ENCODE peak calls at places on chromosomes 11 and 22, in six cellular contexts. N is breast epithelium, A is mesenchymal stem cell, G is stomach, F is transverse colon, R is SK-N-SH. W is an unnamed sample.

GRCh38 chr11:79371152-79371551 is 69.7 kb downstream of the TENM4 start:
- DNase-seq in N (no peak), A (no peak), G (no peak), F (no peak), R (no peak), W (peak)

GRCh38 chr11:64489831-64490441 is 101.1 kb upstream of the SLC22A12 start:
- DNase-seq in N (peak), A (peak), G (peak), F (peak), R (peak), W (no peak)

GRCh38 chr11:2860636-2861035 is 24.9 kb downstream of the CDKN1C start:
- DNase-seq in N (no peak), A (peak), G (peak), F (peak), R (no peak), W (no peak)

GRCh38 chr11:111372538-111372937 is 6.5 kb downstream of the POU2AF1 start:
- DNase-seq in N (no peak), A (no peak), G (no peak), F (no peak), R (no peak), W (no peak)

GRCh38 chr11:114163231-114163631 is 103.7 kb downstream of the ZBTB16 start:
- DNase-seq in N (no peak), A (no peak), G (peak), F (no peak), R (no peak), W (peak)

GRCh38 chr11:45931739-45932138 is 9.3 kb downstream of the LARGE2 start:
- DNase-seq in N (no peak), A (no peak), G (no peak), F (no peak), R (no peak), W (no peak)

GRCh38 chr22:47622541-47622940 is 860.1 kb downstream of the TBC1D22A start:
- DNase-seq in N (no peak), A (no peak), G (peak), F (no peak), R (no peak), W (no peak)

GRCh38 chr11:96607890-96608558 is 218.2 kb downstream of the JRKL start:
- DNase-seq in N (no peak), A (no peak), G (no peak), F (no peak), R (no peak), W (no peak)

GRCh38 chr11:64745219-64745522 is 1.2 kb upstream of the RASGRP2 start:
- DNase-seq in N (peak), A (no peak), G (peak), F (peak), R (peak), W (no peak)

GRCh38 chr22:49565516-49565855 is 262.2 kb downstream of the BRD1 start:
- DNase-seq in N (no peak), A (no peak), G (no peak), F (no peak), R (no peak), W (no peak)

GRCh38 chr22:48391820-48392219 is 1435.9 kb downstream of the BRD1 start:
- DNase-seq in N (no peak), A (no peak), G (no peak), F (no peak), R (no peak), W (no peak)

GRCh38 chr11:113411536-113411935 is 24.0 kb downstream of the ANKK1 start:
- DNase-seq in N (no peak), A (no peak), G (no peak), F (no peak), R (no peak), W (no peak)

GRCh38 chr11:125489166-125489565 is 6.9 kb downstream of the FEZ1 start:
- DNase-seq in N (no peak), A (no peak), G (no peak), F (no peak), R (no peak), W (no peak)

GRCh38 chr11:2533642-2534115 is 88.9 kb downstream of the KCNQ1 start:
- DNase-seq in N (peak), A (peak), G (peak), F (peak), R (no peak), W (peak)

GRCh38 chr11:68008381-68009337 is 1.5 kb upstream of the ALDH3B1 start:
- DNase-seq in N (no peak), A (no peak), G (peak), F (peak), R (peak), W (no peak)

GRCh38 chr11:4044971-4045646 is 49.5 kb upstream of the RRM1 start:
- DNase-seq in N (peak), A (no peak), G (no peak), F (no peak), R (no peak), W (peak)

GRCh38 chr22:17880468-17880867 is 106.2 kb upstream of the BID start:
- DNase-seq in N (no peak), A (no peak), G (no peak), F (no peak), R (no peak), W (no peak)

GRCh38 chr11:124873980-124874379 is 8.7 kb downstream of the ROBO3 start:
- DNase-seq in N (no peak), A (no peak), G (no peak), F (no peak), R (no peak), W (no peak)

GRCh38 chr11:2975594-2975993 is 16.5 kb downstream of the NAP1L4 start:
- DNase-seq in N (no peak), A (peak), G (peak), F (no peak), R (peak), W (no peak)

GRCh38 chr11:131614514-131615085 is 244.2 kb downstream of the NTM start:
- DNase-seq in N (no peak), A (no peak), G (no peak), F (no peak), R (no peak), W (no peak)

GRCh38 chr11:123069878-123070821 is 8.2 kb upstream of the HSPA8 start:
- DNase-seq in N (no peak), A (no peak), G (no peak), F (no peak), R (no peak), W (no peak)

GRCh38 chr11:74139151-74139918 is 31.5 kb downstream of the C2CD3 start:
- DNase-seq in N (no peak), A (peak), G (no peak), F (no peak), R (peak), W (no peak)

GRCh38 chr11:112280268-112281126 is 19.8 kb upstream of the PLET1 start:
- DNase-seq in N (peak), A (peak), G (peak), F (peak), R (peak), W (peak)

GRCh38 chr11:48047616-48048015 is 67.3 kb downstream of the PTPRJ start:
- DNase-seq in N (no peak), A (peak), G (no peak), F (no peak), R (no peak), W (no peak)

GRCh38 chr22:37627545-37627944 is 11.9 kb upstream of the SH3BP1 start:
- DNase-seq in N (no peak), A (no peak), G (no peak), F (peak), R (no peak), W (no peak)

GRCh38 chr11:70934999-70935768 is 317.2 kb downstream of the SHANK2 start:
- DNase-seq in N (no peak), A (no peak), G (no peak), F (no peak), R (no peak), W (no peak)

GRCh38 chr11:121035823-121036222 is 11.9 kb downstream of the TBCEL start:
- DNase-seq in N (no peak), A (peak), G (no peak), F (no peak), R (no peak), W (no peak)

GRCh38 chr11:67288452-67289225 is 464 bp upstream of the ANKRD13D start:
- DNase-seq in N (peak), A (peak), G (peak), F (peak), R (peak), W (no peak)

GRCh38 chr22:50314455-50315288 is 7.2 kb upstream of the PLXNB2 start:
- DNase-seq in N (no peak), A (no peak), G (peak), F (peak), R (peak), W (no peak)

GRCh38 chr11:29458252-29458651 is 558.6 kb downstream of the KCNA4 start:
- DNase-seq in N (no peak), A (no peak), G (no peak), F (no peak), R (no peak), W (no peak)
- H3K4me3 ChIP-seq in N (no peak), A (no peak), G (no peak), F (no peak), R (no peak), W (no peak)

DNA sequence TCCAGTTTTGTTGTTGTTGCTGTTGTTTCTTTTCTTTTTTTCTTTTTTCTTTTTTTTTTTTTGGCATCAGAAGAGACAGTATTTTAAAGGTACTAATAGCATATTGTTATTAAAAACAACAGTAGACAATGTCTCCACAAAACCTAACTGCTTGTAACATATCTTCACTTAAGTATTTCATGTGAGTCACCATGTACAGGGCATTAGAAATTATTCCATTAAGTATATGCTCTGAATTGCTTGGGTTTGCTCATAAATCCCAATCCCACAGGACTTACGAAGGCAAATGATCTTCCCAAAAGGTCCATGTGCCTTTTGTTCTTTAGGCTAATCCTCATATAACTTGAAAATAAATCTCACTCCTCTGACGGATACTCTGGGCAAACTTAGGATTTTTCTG is 35.9 kb downstream of the MAP6 start:
- DNase-seq in N (no peak), A (peak), G (no peak), F (no peak), R (no peak), W (no peak)
- H3K4me3 ChIP-seq in N (no peak), A (no peak), G (no peak), F (no peak), R (no peak), W (no peak)

GRCh38 chr11:24687748-24688147 is 190.9 kb downstream of the LUZP2 start:
- DNase-seq in N (no peak), A (no peak), G (no peak), F (no peak), R (no peak), W (no peak)

GRCh38 chr11:24679686-24680318 is 182.9 kb downstream of the LUZP2 start:
- DNase-seq in N (no peak), A (no peak), G (no peak), F (no peak), R (no peak), W (no peak)

GRCh38 chr11:24678956-24679355 is 182.1 kb downstream of the LUZP2 start:
- DNase-seq in N (no peak), A (no peak), G (no peak), F (no peak), R (no peak), W (no peak)

DNA sequence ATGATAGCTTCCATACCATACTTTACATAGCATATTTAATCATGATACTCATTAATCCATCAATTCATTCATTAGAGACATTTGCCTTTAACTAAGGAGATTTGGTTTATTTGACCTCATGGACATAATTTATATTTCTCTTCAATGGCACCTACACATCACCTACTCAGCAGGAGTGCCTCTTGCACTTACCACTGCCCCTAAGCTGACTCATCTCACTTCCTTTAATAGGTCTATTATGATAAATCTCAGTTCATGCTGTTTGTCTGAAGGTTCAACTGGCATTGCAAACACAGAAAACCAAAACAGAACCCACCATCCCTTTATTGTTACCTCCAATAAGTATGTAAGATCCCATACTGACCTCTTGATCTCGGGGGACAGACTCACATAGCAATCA is 186.7 kb downstream of the LUZP2 start:
- DNase-seq in N (no peak), A (no peak), G (no peak), F (no peak), R (no peak), W (no peak)
- H3K4me3 ChIP-seq in N (no peak), A (no peak), G (no peak), F (no peak), R (no peak), W (no peak)

GRCh38 chr11:27475622-27476021 is 3.0 kb upstream of the LGR4 start:
- DNase-seq in N (no peak), A (no peak), G (no peak), F (no peak), R (no peak), W (no peak)
- H3K4me3 ChIP-seq in N (no peak), A (no peak), G (no peak), F (no peak), R (no peak), W (no peak)

GRCh38 chr22:19290400-19291217 is 910 bp downstream of the CLTCL1 start:
- DNase-seq in N (no peak), A (peak), G (no peak), F (no peak), R (no peak), W (no peak)
- H3K4me3 ChIP-seq in N (peak), A (peak), G (peak), F (peak), R (peak), W (peak)

DNA sequence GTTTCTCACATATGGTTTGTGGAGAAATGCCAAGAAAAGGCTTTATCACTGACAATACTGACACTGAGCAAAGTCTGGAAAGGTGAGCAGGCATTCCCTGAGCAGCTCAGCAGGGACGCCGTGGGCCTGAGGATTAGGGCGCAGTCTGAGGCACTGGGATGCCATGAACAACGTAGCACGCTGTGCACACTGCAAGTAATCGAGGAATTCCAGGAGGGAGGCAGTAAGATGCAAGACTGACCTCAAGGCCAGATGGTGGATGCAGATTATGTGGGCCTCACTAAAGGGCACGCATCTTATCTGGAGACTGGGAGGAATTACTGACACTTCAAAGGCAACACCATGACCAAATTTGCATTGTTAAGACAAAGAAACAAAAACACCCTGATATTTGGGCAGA is 50.4 kb upstream of the OPCML start:
- DNase-seq in N (no peak), A (no peak), G (no peak), F (no peak), R (no peak), W (no peak)
- H3K4me3 ChIP-seq in N (no peak), A (no peak), G (no peak), F (no peak), R (no peak), W (no peak)

GRCh38 chr11:61297741-61298140 is 2.6 kb upstream of the VWCE start:
- DNase-seq in N (peak), A (peak), G (no peak), F (no peak), R (no peak), W (peak)

GRCh38 chr11:61294717-61295595 is at the start of gene VWCE:
- DNase-seq in N (no peak), A (peak), G (peak), F (peak), R (peak), W (no peak)

GRCh38 chr11:61297341-61297740 is 2.2 kb upstream of the VWCE start:
- DNase-seq in N (no peak), A (peak), G (no peak), F (no peak), R (no peak), W (no peak)

GRCh38 chr11:61293869-61294716 is 1.0 kb downstream of the VWCE start:
- DNase-seq in N (peak), A (peak), G (peak), F (peak), R (peak), W (no peak)

DNA sequence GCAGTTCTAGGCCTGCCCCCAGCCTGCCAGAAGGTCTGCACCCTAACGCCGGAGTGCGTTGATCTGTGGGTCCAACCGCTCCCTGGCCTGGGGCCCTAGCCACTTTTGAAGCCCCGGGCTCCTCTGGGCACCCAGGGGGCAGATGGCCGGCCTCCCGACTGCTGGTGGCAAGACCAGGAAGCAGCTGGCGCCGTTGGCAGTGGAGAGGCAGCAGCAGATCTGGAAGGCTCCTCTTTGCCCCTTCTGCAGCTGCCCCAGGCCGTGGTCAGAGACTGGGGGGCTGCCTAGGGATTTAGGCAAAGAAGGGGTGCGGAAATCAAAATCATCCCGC is 445 bp upstream of the VWCE start:
- DNase-seq in N (no peak), A (no peak), G (peak), F (peak), R (no peak), W (no peak)
- H3K4me3 ChIP-seq in N (peak), A (peak), G (peak), F (no peak), R (peak), W (no peak)

DNA sequence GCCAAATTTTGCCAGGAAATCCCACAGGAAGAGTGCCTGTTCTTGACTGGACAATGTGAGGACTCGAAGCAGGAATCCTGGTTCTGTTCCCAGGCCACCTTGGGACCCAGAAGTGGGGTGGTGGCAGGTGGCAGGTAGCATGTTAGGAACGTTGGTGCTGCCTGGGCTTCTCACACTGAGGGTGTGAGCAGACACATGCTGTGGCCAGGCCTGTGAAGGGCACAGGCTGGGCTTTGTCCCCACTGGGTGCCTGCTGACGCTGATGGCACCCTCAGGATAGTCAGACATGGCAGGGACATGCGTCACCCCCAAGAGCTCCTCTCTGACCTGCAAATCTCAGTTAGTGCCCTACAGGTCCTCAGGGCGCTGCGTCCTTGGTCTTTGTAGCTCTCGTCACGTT is 21.1 kb upstream of the NECTIN1 start:
- DNase-seq in N (no peak), A (no peak), G (no peak), F (no peak), R (no peak), W (no peak)
- H3K4me3 ChIP-seq in N (no peak), A (no peak), G (no peak), F (no peak), R (no peak), W (no peak)

W was measured in keratinocyte.